ENCODE peak calls at places on chromosomes 13 and 19, in ten cellular contexts. Y is WTC11, J is GM12865, V is AG04449, T is nephron progenitor cell, S is brain microvascular endothelial cell, I is HFFc6, K is suprapubic skin, G is omental fat pad, C is esophagus squamous epithelium. A is an unnamed sample.

GRCh38 chr19:32976223-32976805 is 4.3 kb downstream of the FAAP24 start:
- DNase-seq in Y (peak), J (peak), V (no peak), T (peak), S (peak), I (peak), K (no peak), G (peak), C (no peak), A (peak)

GRCh38 chr13:101942038-101942437 is 459.8 kb downstream of the FGF14 start:
- DNase-seq in Y (peak), J (peak), V (no peak), T (peak), S (peak), I (peak), K (no peak), G (no peak), C (no peak), A (no peak)

GRCh38 chr13:74134226-74134776 is at the start of gene KLF12:
- DNase-seq in Y (peak), J (peak), V (peak), T (peak), S (peak), I (peak), K (peak), G (peak), C (peak), A (peak)

GRCh38 chr13:32247887-32248286 is 67.3 kb downstream of the ZAR1L start:
- DNase-seq in Y (no peak), J (peak), V (no peak), T (no peak), S (no peak), I (no peak), K (no peak), G (no peak), C (no peak), A (no peak)

GRCh38 chr13:38819053-38819452 is 132.2 kb downstream of the FREM2 start:
- DNase-seq in Y (no peak), J (peak), V (no peak), T (no peak), S (peak), I (no peak), K (no peak), G (no peak), C (no peak), A (no peak)

GRCh38 chr19:42420055-42420544 is 7.1 kb downstream of the LIPE start:
- DNase-seq in Y (peak), J (peak), V (no peak), T (peak), S (peak), I (peak), K (no peak), G (no peak), C (no peak), A (no peak)

GRCh38 chr19:40510526-40511115 is 43.8 kb downstream of the SPTBN4 start:
- DNase-seq in Y (no peak), J (no peak), V (no peak), T (no peak), S (no peak), I (peak), K (no peak), G (no peak), C (no peak), A (no peak)

GRCh38 chr19:1862424-1863307 is 713 bp downstream of the KLF16 start:
- DNase-seq in Y (peak), J (peak), V (no peak), T (peak), S (no peak), I (no peak), K (peak), G (no peak), C (no peak), A (no peak)

GRCh38 chr19:20423381-20424207 is 142.0 kb downstream of the ZNF737 start:
- DNase-seq in Y (peak), J (peak), V (no peak), T (peak), S (peak), I (no peak), K (peak), G (peak), C (no peak), A (peak)

GRCh38 chr13:59211636-59212035 is 952.1 kb downstream of the DIAPH3 start:
- DNase-seq in Y (no peak), J (no peak), V (no peak), T (no peak), S (no peak), I (no peak), K (no peak), G (no peak), C (no peak), A (no peak)

GRCh38 chr19:3618811-3619630 is 7.6 kb downstream of the CACTIN start:
- DNase-seq in Y (no peak), J (no peak), V (no peak), T (no peak), S (no peak), I (no peak), K (no peak), G (no peak), C (no peak), A (no peak)
- TF ChIP-seq CTCF in Y (peak), J (no peak), V (no peak), T (no peak), S (no peak), I (peak), K (no peak), G (no peak), C (no peak), A (no peak)

GRCh38 chr19:12938536-12939291 is at the start of gene CALR:
- DNase-seq in Y (no peak), J (peak), V (no peak), T (no peak), S (no peak), I (no peak), K (no peak), G (no peak), C (no peak), A (no peak)
- TF ChIP-seq CTCF in Y (no peak), J (peak), V (no peak), T (no peak), S (peak), I (peak), K (no peak), G (no peak), C (peak), A (peak)

GRCh38 chr19:19115954-19116353 is 22.3 kb downstream of the TMEM161A start:
- DNase-seq in Y (peak), J (peak), V (no peak), T (peak), S (no peak), I (no peak), K (no peak), G (no peak), C (no peak), A (no peak)
- TF ChIP-seq CTCF in Y (peak), J (peak), V (peak), T (peak), S (peak), I (peak), K (no peak), G (no peak), C (peak), A (peak)

GRCh38 chr19:12052057-12052570 is 647 bp downstream of the ZNF878 start:
- DNase-seq in Y (no peak), J (no peak), V (no peak), T (no peak), S (no peak), I (peak), K (no peak), G (no peak), C (no peak), A (no peak)

GRCh38 chr19:12047868-12048267 is 4.9 kb downstream of the ZNF878 start:
- DNase-seq in Y (no peak), J (no peak), V (no peak), T (no peak), S (no peak), I (no peak), K (no peak), G (no peak), C (no peak), A (no peak)

GRCh38 chr19:12055784-12056183 is 3.0 kb upstream of the ZNF878 start:
- DNase-seq in Y (no peak), J (no peak), V (no peak), T (no peak), S (no peak), I (no peak), K (no peak), G (no peak), C (no peak), A (no peak)

DNA sequence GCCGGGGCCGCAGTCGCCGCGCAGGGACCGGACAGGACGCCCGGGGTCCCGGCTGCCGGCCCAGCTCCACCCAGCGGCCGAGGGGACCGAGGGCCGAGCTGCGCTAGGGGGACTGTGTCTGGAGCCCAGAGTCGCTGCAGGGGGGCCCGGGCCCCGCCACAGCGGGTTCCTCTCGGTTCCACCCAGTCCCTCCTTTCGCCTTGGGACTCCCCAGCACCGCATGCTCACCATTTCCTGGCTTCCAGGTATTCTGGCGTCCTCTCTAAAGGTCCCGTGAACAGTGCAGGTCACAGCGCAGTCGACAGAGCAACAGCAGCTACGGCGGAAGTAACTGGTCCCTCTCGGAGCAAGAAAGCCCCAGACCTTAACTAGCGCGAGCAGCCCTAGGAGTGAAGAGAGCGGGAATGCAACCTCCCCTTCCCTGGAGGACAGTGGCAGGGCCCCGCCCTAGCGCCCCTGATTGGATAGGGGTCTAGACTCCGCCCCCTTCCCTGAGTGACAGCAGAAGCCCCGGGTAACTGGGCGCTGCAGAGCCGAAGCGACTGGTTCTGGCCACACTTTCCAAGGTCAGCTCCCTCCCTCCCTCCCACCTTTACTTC is at the start of gene ZNF878:
- DNase-seq in Y (peak), J (peak), V (no peak), T (peak), S (peak), I (peak), K (peak), G (peak), C (no peak), A (peak)
- TF ChIP-seq CTCF in Y (no peak), J (peak), V (no peak), T (no peak), S (no peak), I (no peak), K (no peak), G (no peak), C (no peak), A (peak)

DNA sequence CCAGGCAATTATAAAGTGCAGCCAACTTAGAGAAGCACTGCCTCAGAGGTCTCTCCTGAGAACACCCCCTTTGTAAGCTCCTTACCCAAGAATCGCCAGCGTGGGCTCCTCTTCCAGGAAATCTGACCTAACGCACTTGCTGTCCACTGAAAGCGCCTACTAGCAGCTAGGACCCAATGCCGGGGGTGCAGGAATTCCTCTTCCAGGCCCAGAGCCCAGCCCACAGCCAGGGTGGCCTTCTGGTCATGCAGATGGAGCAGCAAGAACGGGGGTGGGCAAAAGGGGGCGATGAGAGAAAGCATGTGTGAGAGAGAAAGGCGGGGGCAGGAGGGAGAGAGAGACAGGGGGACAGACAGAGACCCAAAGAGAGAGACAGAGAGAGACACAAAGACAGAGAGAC is 67.0 kb upstream of the CACNA1A start:
- DNase-seq in Y (peak), J (no peak), V (no peak), T (no peak), S (no peak), I (no peak), K (no peak), G (no peak), C (no peak), A (no peak)
- TF ChIP-seq CTCF in Y (no peak), J (no peak), V (no peak), T (no peak), S (no peak), I (no peak), K (no peak), G (no peak), C (no peak), A (no peak)

A was measured in progenitor cell of endocrine pancreas.